ENCODE peak calls at places on chromosome 4, in seven cellular contexts. D is CD8-positive, alpha-beta T cell; R is GM13977; P is H9; F is cardiac muscle cell; V is dorsolateral prefrontal cortex; Q is progenitor cell of endocrine pancreas. H is an unnamed sample.
A peak's percentile ranks its signal among the peaks of the same experiment; 100 is the strongest.

GRCh38 chr4:62161446-62161845 is 961.3 kb downstream of the ADGRL3 start:
- DNase-seq in D (no peak), R (no peak), P (no peak), F (no peak), V (no peak), Q (no peak), H (no peak)

GRCh38 chr4:21973850-21974249 is 25.3 kb upstream of the KCNIP4 start:
- DNase-seq in D (no peak), R (no peak), P (no peak), F (no peak), V (no peak), Q (no peak), H (no peak)

GRCh38 chr4:64095398-64095797 is 313.9 kb downstream of the TECRL start:
- DNase-seq in D (no peak), R (no peak), P (no peak), F (no peak), V (no peak), Q (no peak), H (no peak)

GRCh38 chr4:80197132-80197573 is at the start of gene PRDM8:
- DNase-seq in D (no peak), R (no peak), P (no peak), F (no peak), V (peak; percentile 78), Q (no peak), H (no peak)

GRCh38 chr4:103012085-103012484 is 7.4 kb downstream of the SLC9B1 start:
- DNase-seq in D (no peak), R (no peak), P (no peak), F (peak; percentile 85), V (no peak), Q (no peak), H (no peak)

GRCh38 chr4:123481034-123481433 is 84.4 kb downstream of the SPRY1 start:
- DNase-seq in D (no peak), R (no peak), P (no peak), F (peak; percentile 34), V (no peak), Q (no peak), H (no peak)

GRCh38 chr4:127425911-127426310 is 206.8 kb upstream of the INTU start:
- DNase-seq in D (no peak), R (no peak), P (no peak), F (no peak), V (no peak), Q (no peak), H (no peak)

GRCh38 chr4:7911044-7911578 is 28.6 kb downstream of the AFAP1 start:
- DNase-seq in D (no peak), R (no peak), P (peak; percentile 56), F (peak; percentile 82), V (no peak), Q (no peak), H (no peak)

GRCh38 chr4:174522183-174523002 is at the start of gene HPGD:
- DNase-seq in D (peak; percentile 43), R (peak; percentile 22), P (peak; percentile 68), F (no peak), V (peak; percentile 11), Q (peak; percentile 40), H (peak; percentile 43)

GRCh38 chr4:68748181-68748981 is 67.4 kb upstream of the UGT2B10 start:
- DNase-seq in D (no peak), R (no peak), P (no peak), F (no peak), V (no peak), Q (no peak), H (peak; percentile 24)

GRCh38 chr4:152499322-152499721 is 36.6 kb downstream of the FBXW7 start:
- DNase-seq in D (no peak), R (no peak), P (no peak), F (no peak), V (no peak), Q (no peak), H (no peak)

GRCh38 chr4:169791527-169792156 is 33.9 kb upstream of the HPF1 start:
- DNase-seq in D (peak; percentile 3), R (no peak), P (peak; percentile 66), F (peak; percentile 70), V (peak; percentile 59), Q (peak; percentile 39), H (peak; percentile 59)

GRCh38 chr4:7070729-7071511 is 3.1 kb upstream of the GRPEL1 start:
- DNase-seq in D (peak; percentile 80), R (peak; percentile 80), P (peak; percentile 93), F (peak; percentile 70), V (peak; percentile 67), Q (peak; percentile 91), H (peak; percentile 86)

GRCh38 chr4:126740687-126741086 is 892.1 kb upstream of the INTU start:
- DNase-seq in D (no peak), R (no peak), P (no peak), F (no peak), V (no peak), Q (no peak), H (no peak)

GRCh38 chr4:111204807-111205206 is 581.9 kb upstream of the PITX2 start:
- DNase-seq in D (no peak), R (no peak), P (no peak), F (no peak), V (no peak), Q (no peak), H (no peak)

GRCh38 chr4:182916483-182917181 is 554 bp downstream of the DCTD start:
- DNase-seq in D (peak; percentile 15), R (no peak), P (peak; percentile 45), F (peak; percentile 80), V (peak; percentile 53), Q (no peak), H (peak; percentile 32)

GRCh38 chr4:145216532-145216931 is 36.1 kb upstream of the OTUD4 start:
- DNase-seq in D (no peak), R (peak; percentile 32), P (no peak), F (peak; percentile 60), V (no peak), Q (no peak), H (no peak)

GRCh38 chr4:8409271-8410065 is 31.1 kb downstream of the ACOX3 start:
- DNase-seq in D (peak; percentile 43), R (no peak), P (no peak), F (peak; percentile 21), V (no peak), Q (no peak), H (no peak)

GRCh38 chr4:99091174-99091573 is 2.6 kb upstream of the ADH5 start:
- DNase-seq in D (no peak), R (no peak), P (no peak), F (no peak), V (no peak), Q (no peak), H (no peak)

GRCh38 chr4:130043796-130044195 is 947.8 kb downstream of the C4orf33 start:
- DNase-seq in D (no peak), R (no peak), P (no peak), F (peak; percentile 19), V (no peak), Q (no peak), H (no peak)

GRCh38 chr4:141371206-141371605 is 150.5 kb downstream of the ZNF330 start:
- DNase-seq in D (no peak), R (no peak), P (no peak), F (no peak), V (no peak), Q (no peak), H (no peak)

GRCh38 chr4:141376769-141377168 is 156.1 kb downstream of the ZNF330 start:
- DNase-seq in D (no peak), R (no peak), P (no peak), F (no peak), V (no peak), Q (no peak), H (no peak)

GRCh38 chr4:141375855-141376254 is 155.2 kb downstream of the ZNF330 start:
- DNase-seq in D (no peak), R (no peak), P (peak; percentile 44), F (peak; percentile 84), V (no peak), Q (no peak), H (peak; percentile 63)
- TF ChIP-seq CTCF in D (no peak), R (no peak), P (peak; percentile 25), F (peak; percentile 57), V (no peak), Q (no peak), H (peak; percentile 12)

GRCh38 chr4:25441519-25442117 is 64.6 kb downstream of the ANAPC4 start:
- DNase-seq in D (no peak), R (peak; percentile 36), P (peak; percentile 71), F (peak; percentile 81), V (peak; percentile 40), Q (peak; percentile 30), H (peak; percentile 74)
- TF ChIP-seq CTCF in D (no peak), R (peak; percentile 63), P (peak; percentile 90), F (peak; percentile 90), V (peak; percentile 72), Q (peak; percentile 73), H (peak; percentile 53)

DNA sequence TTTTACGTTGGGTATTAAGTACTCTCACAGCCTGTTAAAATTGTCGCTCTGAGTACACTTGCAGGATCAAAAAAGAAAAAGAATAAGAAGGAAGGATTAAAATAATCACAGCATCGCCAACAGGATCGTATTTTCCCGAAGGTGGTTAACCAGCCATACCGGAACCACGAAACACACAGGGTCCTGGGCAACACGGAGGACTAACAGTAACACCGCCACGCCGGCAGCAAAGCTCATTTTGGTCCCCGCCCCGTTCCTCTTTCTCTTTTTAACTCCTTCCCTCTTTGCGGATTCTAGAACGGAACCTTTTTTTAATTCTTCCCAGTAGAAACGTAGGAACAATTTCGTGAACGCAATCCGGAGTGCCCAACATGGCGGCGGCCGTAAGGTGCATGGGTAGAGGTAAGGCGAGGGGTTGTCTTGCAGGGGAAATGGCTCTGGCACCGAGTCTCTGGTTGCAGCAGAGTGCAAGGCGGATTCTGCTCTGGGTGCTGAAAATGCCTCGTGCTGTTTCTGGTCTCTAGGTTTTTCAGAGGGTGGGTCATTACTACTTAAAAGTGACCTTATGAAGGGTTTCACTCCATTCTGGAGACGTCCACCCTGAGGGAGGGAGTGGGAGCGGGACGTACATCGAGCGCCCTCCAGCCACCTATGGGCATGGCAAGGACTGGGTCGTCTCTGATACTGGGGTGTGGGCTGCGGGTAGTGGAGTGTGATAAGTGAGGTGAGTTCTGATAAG is at the start of gene MRPL1:
- DNase-seq in D (peak; percentile 80), R (peak; percentile 75), P (peak; percentile 82), F (peak; percentile 98), V (peak; percentile 85), Q (peak; percentile 51), H (peak; percentile 80)
- TF ChIP-seq CTCF in D (no peak), R (peak; percentile 9), P (peak; percentile 18), F (no peak), V (no peak), Q (no peak), H (no peak)

GRCh38 chr4:136731025-136731424 is 801.3 kb downstream of the PCDH18 start:
- DNase-seq in D (no peak), R (no peak), P (no peak), F (no peak), V (no peak), Q (no peak), H (no peak)

DNA sequence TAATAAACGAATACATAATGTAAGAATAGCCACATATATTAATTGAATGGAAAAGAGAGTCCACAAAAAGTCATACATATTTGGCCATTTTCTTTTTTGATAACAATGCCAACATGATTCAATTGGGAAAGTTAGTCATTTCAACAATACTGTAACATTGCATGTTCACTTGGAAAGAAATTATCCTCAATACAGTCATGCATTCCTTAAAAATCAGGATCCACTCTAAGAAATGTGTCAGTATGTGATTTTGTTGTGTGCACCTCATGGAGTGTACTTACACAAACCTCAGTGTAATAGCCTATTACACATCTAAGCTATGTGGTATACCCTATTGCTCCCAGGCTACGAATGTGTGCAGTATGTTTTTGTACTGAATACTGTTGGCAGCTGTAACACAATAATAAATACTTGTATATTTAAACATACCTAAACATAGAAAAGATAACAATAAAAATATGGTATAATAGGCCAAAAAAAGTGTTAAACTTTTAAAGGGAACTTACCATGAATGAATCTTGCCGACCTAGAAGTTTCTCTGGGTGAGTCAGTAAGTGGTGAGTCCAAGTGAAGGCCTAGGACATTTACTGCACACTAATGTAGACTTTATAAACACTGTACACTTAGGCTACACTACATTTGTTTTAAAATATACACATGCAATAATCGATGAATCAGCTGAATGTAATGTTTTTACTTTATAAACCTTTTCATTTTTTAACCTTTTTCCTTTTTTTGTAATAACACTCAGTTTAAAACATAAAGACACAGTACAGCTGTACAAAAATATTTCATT is 806.8 kb downstream of the PCDH18 start:
- DNase-seq in D (no peak), R (no peak), P (no peak), F (no peak), V (no peak), Q (no peak), H (no peak)
- TF ChIP-seq CTCF in D (no peak), R (no peak), P (no peak), F (no peak), V (no peak), Q (no peak), H (no peak)